ENCODE peak calls at places on chromosome 11, in five cellular contexts. T, W, P, V and K are unnamed samples.

GRCh38 chr11:92843455-92843854 is 126.0 kb upstream of the MTNR1B start:
- DNase-seq in W (no peak), T (no peak), P (no peak), V (no peak), K (no peak)

GRCh38 chr11:118243993-118244762 is 8.0 kb downstream of the MPZL3 start:
- DNase-seq in T (no peak), V (no peak), W (no peak), P (no peak), K (no peak)

GRCh38 chr11:117595440-117595839 is 201.6 kb downstream of the DSCAML1 start:
- DNase-seq in V (no peak), W (no peak), P (no peak), T (no peak), K (no peak)

GRCh38 chr11:126830216-126830615 is 170.4 kb downstream of the KIRREL3 start:
- DNase-seq in P (no peak), T (no peak), V (no peak), W (no peak), K (no peak)

GRCh38 chr11:18540207-18541009 is 13.7 kb upstream of the TSG101 start:
- DNase-seq in V (peak), T (no peak), W (no peak), P (peak), K (peak)

GRCh38 chr11:74354036-74354435 is 42.6 kb upstream of the P4HA3 start:
- DNase-seq in P (no peak), W (no peak), V (peak), T (no peak), K (no peak)

GRCh38 chr11:115170133-115170815 is 333.9 kb downstream of the CADM1 start:
- DNase-seq in V (peak), P (no peak), T (peak), W (no peak), K (peak)

GRCh38 chr11:102361100-102362021 is 14.3 kb downstream of the BIRC2 start:
- DNase-seq in V (no peak), T (peak), W (no peak), P (peak), K (peak)

GRCh38 chr11:82994615-82995014 is 77.1 kb downstream of the RAB30 start:
- DNase-seq in V (no peak), W (no peak), T (no peak), P (no peak), K (no peak)

GRCh38 chr11:61853698-61854169 is 25.6 kb downstream of the FADS2 start:
- DNase-seq in T (no peak), P (no peak), V (no peak), W (no peak), K (no peak)

GRCh38 chr11:16097543-16097942 is 258.8 kb downstream of the SOX6 start:
- DNase-seq in V (no peak), T (no peak), P (no peak), W (no peak), K (no peak)

GRCh38 chr11:110077866-110078325 is 15.3 kb upstream of the ZC3H12C start:
- DNase-seq in V (peak), W (no peak), T (no peak), P (no peak), K (peak)

GRCh38 chr11:73869234-73869949 is 7.3 kb downstream of the COA4 start:
- DNase-seq in V (peak), W (no peak), T (no peak), P (no peak), K (peak)